ENCODE peak calls at places on chromosomes 11 and 22, in six cellular contexts. W is AG04450, L is NCI-H1092, P is NCI-H1417, J is astrocyte of the spinal cord, G is cardiac fibroblast. T is an unnamed sample.

GRCh38 chr11:40316171-40316570 is 1143.3 kb downstream of the LRRC4C start:
- DNase-seq in W (no peak), L (no peak), P (no peak), J (no peak), G (no peak), T (no peak)

GRCh38 chr11:63553759-63554158 is 9.4 kb downstream of the PLAAT2 start:
- DNase-seq in W (no peak), L (no peak), P (no peak), J (no peak), G (peak), T (no peak)

GRCh38 chr22:40178417-40179409 is 988 bp downstream of the TNRC6B start:
- DNase-seq in W (no peak), L (peak), P (peak), J (peak), G (peak), T (peak)

GRCh38 chr11:115085461-115086220 is 407.3 kb downstream of the NXPE2 start:
- DNase-seq in W (no peak), L (peak), P (no peak), J (no peak), G (no peak), T (no peak)

GRCh38 chr11:103892603-103893002 is 143.8 kb upstream of the DDI1 start:
- DNase-seq in W (no peak), L (no peak), P (no peak), J (peak), G (peak), T (peak)

GRCh38 chr11:129275825-129276224 is 83.7 kb upstream of the ARHGAP32 start:
- DNase-seq in W (no peak), L (no peak), P (no peak), J (no peak), G (no peak), T (no peak)

GRCh38 chr11:77403228-77403627 is 70.7 kb downstream of the PAK1 start:
- DNase-seq in W (no peak), L (no peak), P (no peak), J (no peak), G (peak), T (no peak)

GRCh38 chr11:117621226-117621625 is 175.8 kb downstream of the DSCAML1 start:
- DNase-seq in W (no peak), L (no peak), P (no peak), J (peak), G (peak), T (no peak)

GRCh38 chr11:78656327-78656726 is 81.7 kb upstream of the NARS2 start:
- DNase-seq in W (no peak), L (no peak), P (no peak), J (no peak), G (no peak), T (no peak)

GRCh38 chr22:24133187-24133965 is 47.9 kb upstream of the SUSD2 start:
- DNase-seq in W (no peak), L (no peak), P (no peak), J (peak), G (peak), T (no peak)

GRCh38 chr11:116842909-116843308 is 5.5 kb upstream of the APOA1 start:
- DNase-seq in W (no peak), L (no peak), P (no peak), J (no peak), G (no peak), T (no peak)

GRCh38 chr11:132123449-132123848 is 753.0 kb downstream of the NTM start:
- DNase-seq in W (no peak), L (no peak), P (no peak), J (no peak), G (no peak), T (no peak)

GRCh38 chr11:12675951-12676711 is 1.9 kb downstream of the TEAD1 start:
- DNase-seq in W (no peak), L (no peak), P (peak), J (peak), G (peak), T (no peak)

GRCh38 chr11:116257092-116257491 is 515.7 kb downstream of the BUD13 start:
- DNase-seq in W (no peak), L (no peak), P (no peak), J (no peak), G (no peak), T (no peak)

GRCh38 chr22:29072979-29073617 is at the start of gene KREMEN1:
- DNase-seq in W (no peak), L (no peak), P (no peak), J (no peak), G (no peak), T (no peak)

GRCh38 chr22:49672013-49672516 is 155.6 kb downstream of the BRD1 start:
- DNase-seq in W (no peak), L (no peak), P (no peak), J (no peak), G (no peak), T (no peak)

GRCh38 chr11:68354181-68354872 is 41.9 kb downstream of the LRP5 start:
- DNase-seq in W (peak), L (no peak), P (no peak), J (peak), G (peak), T (peak)

GRCh38 chr22:23237201-23237798 is 57.0 kb downstream of the BCR start:
- DNase-seq in W (peak), L (peak), P (peak), J (peak), G (peak), T (no peak)

GRCh38 chr22:50723991-50724390 is 14.0 kb upstream of the ACR start:
- DNase-seq in W (no peak), L (no peak), P (no peak), J (no peak), G (no peak), T (no peak)

T was measured in RCC 7860.